ENCODE peak calls at places on chromosomes 6 and 20, in four cellular contexts. Y is CD4-positive, alpha-beta memory T cell; I is hypothalamus; G is NCI-H82. D is an unnamed sample.

GRCh38 chr6:10526156-10526555 is 5.0 kb downstream of the GCNT2 start:
- DNase-seq in Y (no peak), I (no peak), G (no peak), D (no peak)

GRCh38 chr20:48025661-48026060 is 240.4 kb upstream of the SULF2 start:
- DNase-seq in Y (no peak), I (no peak), G (no peak), D (no peak)

GRCh38 chr6:87968435-87969278 is 79.0 kb upstream of the SPACA1 start:
- DNase-seq in Y (no peak), I (no peak), G (no peak), D (no peak)

GRCh38 chr6:75563032-75563431 is 38.6 kb upstream of the SENP6 start:
- DNase-seq in Y (peak; percentile 12), I (no peak), G (peak; percentile 59), D (peak; percentile 27)

GRCh38 chr20:3093861-3094361 is 9.4 kb upstream of the AVP start:
- DNase-seq in Y (peak; percentile 47), I (no peak), G (no peak), D (peak; percentile 88)

GRCh38 chr6:109071125-109071917 is 23.3 kb downstream of the SESN1 start:
- DNase-seq in Y (no peak), I (no peak), G (no peak), D (no peak)

GRCh38 chr6:26594730-26595632 is 1.8 kb upstream of the ABT1 start:
- DNase-seq in Y (no peak), I (no peak), G (peak; percentile 61), D (no peak)

GRCh38 chr20:63447345-63447744 is 25.1 kb downstream of the KCNQ2 start:
- DNase-seq in Y (no peak), I (no peak), G (no peak), D (no peak)

GRCh38 chr6:4931530-4932505 is 72.0 kb downstream of the RPP40 start:
- DNase-seq in Y (no peak), I (no peak), G (no peak), D (no peak)

GRCh38 chr6:4301871-4302270 is 166.5 kb upstream of the ECI2 start:
- DNase-seq in Y (no peak), I (no peak), G (no peak), D (no peak)

GRCh38 chr20:32244959-32245358 is 32.5 kb upstream of the KIF3B start:
- DNase-seq in Y (no peak), I (no peak), G (no peak), D (no peak)

GRCh38 chr6:149242883-149243282 is 74.6 kb upstream of the TAB2 start:
- DNase-seq in Y (no peak), I (no peak), G (no peak), D (no peak)

GRCh38 chr6:65045801-65046200 is 661.2 kb downstream of the EYS start:
- DNase-seq in Y (no peak), I (no peak), G (no peak), D (no peak)

D was measured in Jurkat, Clone E6-1.